ENCODE peak calls at places on chromosomes 3 and 15, in six cellular contexts. Q is GM12878, P is SK-N-SH, K is HCT116, E is K562, H is HepG2. F is an unnamed sample.

GRCh38 chr3:48598323-48599076 is 3.4 kb upstream of the COL7A1 start:
- DNase-seq in Q (no peak), P (no peak), K (no peak), E (no peak), H (no peak), F (no peak)

GRCh38 chr3:82423485-82423884 is 662.0 kb upstream of the GBE1 start:
- DNase-seq in Q (no peak), P (no peak), K (no peak), E (no peak), H (no peak), F (no peak)

GRCh38 chr15:23420806-23421575 is 26.1 kb downstream of the GOLGA6L2 start:
- DNase-seq in Q (no peak), P (no peak), K (no peak), E (no peak), H (no peak), F (no peak)

GRCh38 chr3:13114811-13115615 is 41.8 kb upstream of the IQSEC1 start:
- DNase-seq in Q (no peak), P (no peak), K (no peak), E (no peak), H (no peak), F (no peak)

GRCh38 chr3:48689384-48689783 is 3.7 kb upstream of the NCKIPSD start:
- DNase-seq in Q (no peak), P (no peak), K (no peak), E (no peak), H (no peak), F (no peak)

GRCh38 chr3:164732166-164732565 is 346.1 kb downstream of the SI start:
- DNase-seq in Q (no peak), P (no peak), K (no peak), E (no peak), H (no peak), F (no peak)

GRCh38 chr3:72896996-72897757 is 9.3 kb downstream of the GXYLT2 start:
- DNase-seq in Q (no peak), P (peak), K (no peak), E (no peak), H (no peak), F (no peak)

GRCh38 chr3:114649331-114649730 is 355.5 kb downstream of the TIGIT start:
- DNase-seq in Q (no peak), P (no peak), K (peak), E (no peak), H (peak), F (no peak)

GRCh38 chr3:38582941-38583645 is 66.4 kb downstream of the SCN5A start:
- DNase-seq in Q (no peak), P (peak), K (no peak), E (no peak), H (no peak), F (no peak)

GRCh38 chr3:95926904-95927501 is 887.4 kb upstream of the EPHA6 start:
- DNase-seq in Q (no peak), P (no peak), K (no peak), E (no peak), H (no peak), F (no peak)

GRCh38 chr3:124834723-124835718 is 52.1 kb downstream of the ITGB5 start:
- DNase-seq in Q (peak), P (no peak), K (peak), E (peak), H (peak), F (no peak)

GRCh38 chr3:110526732-110527727 is 544.6 kb upstream of the NECTIN3 start:
- DNase-seq in Q (no peak), P (no peak), K (peak), E (peak), H (no peak), F (no peak)

GRCh38 chr15:100438570-100438969 is 90.2 kb downstream of the CERS3 start:
- DNase-seq in Q (peak), P (peak), K (no peak), E (no peak), H (no peak), F (no peak)

GRCh38 chr3:140233702-140234101 is 298.7 kb downstream of the CLSTN2 start:
- DNase-seq in Q (no peak), P (no peak), K (no peak), E (no peak), H (no peak), F (no peak)

GRCh38 chr15:83015361-83015760 is 3.9 kb upstream of the C15orf40 start:
- DNase-seq in Q (no peak), P (no peak), K (no peak), E (no peak), H (no peak), F (no peak)

GRCh38 chr3:143963946-143964345 is 7.7 kb upstream of the DIPK2A start:
- DNase-seq in Q (no peak), P (no peak), K (no peak), E (no peak), H (no peak), F (no peak)

GRCh38 chr15:65423150-65423976 is 616 bp upstream of the IGDCC4 start:
- DNase-seq in Q (no peak), P (no peak), K (no peak), E (no peak), H (no peak), F (no peak)

GRCh38 chr3:28036599-28037575 is 204.5 kb upstream of the CMC1 start:
- DNase-seq in Q (no peak), P (no peak), K (no peak), E (no peak), H (no peak), F (no peak)

GRCh38 chr15:50463423-50464358 is 39.5 kb downstream of the USP8 start:
- DNase-seq in Q (no peak), P (no peak), K (no peak), E (no peak), H (peak), F (no peak)

GRCh38 chr15:91308209-91308608 is 208.2 kb downstream of the SV2B start:
- DNase-seq in Q (no peak), P (no peak), K (no peak), E (no peak), H (no peak), F (no peak)

GRCh38 chr15:31352911-31353811 is 26.5 kb downstream of the KLF13 start:
- DNase-seq in Q (peak), P (peak), K (no peak), E (peak), H (no peak), F (no peak)

GRCh38 chr15:82647835-82648256 is 683 bp upstream of the CPEB1 start:
- DNase-seq in Q (no peak), P (peak), K (no peak), E (peak), H (no peak), F (no peak)

GRCh38 chr3:107604057-107604802 is 81.5 kb downstream of the BBX start:
- DNase-seq in Q (no peak), P (no peak), K (no peak), E (no peak), H (no peak), F (no peak)

GRCh38 chr15:53072077-53072476 is 281.9 kb upstream of the ONECUT1 start:
- DNase-seq in Q (no peak), P (no peak), K (peak), E (no peak), H (peak), F (peak)

GRCh38 chr15:60601098-60601497 is 122.2 kb upstream of the ICE2 start:
- DNase-seq in Q (no peak), P (no peak), K (no peak), E (no peak), H (no peak), F (no peak)

GRCh38 chr3:150922611-150923010 is 17.4 kb upstream of the MINDY4B start:
- DNase-seq in Q (no peak), P (peak), K (peak), E (peak), H (no peak), F (no peak)

GRCh38 chr3:16890605-16891333 is 6.0 kb downstream of the PLCL2 start:
- DNase-seq in Q (no peak), P (no peak), K (no peak), E (no peak), H (no peak), F (no peak)

GRCh38 chr3:79983063-79983561 is 215.3 kb upstream of the ROBO1 start:
- DNase-seq in Q (no peak), P (no peak), K (no peak), E (no peak), H (no peak), F (no peak)

GRCh38 chr3:47440131-47440530 is 35.6 kb downstream of the SCAP start:
- DNase-seq in Q (no peak), P (no peak), K (no peak), E (peak), H (peak), F (no peak)

GRCh38 chr15:51837784-51838183 is 8.3 kb downstream of the TMOD3 start:
- DNase-seq in Q (peak), P (no peak), K (no peak), E (no peak), H (no peak), F (no peak)
- H3K4me3 ChIP-seq in Q (peak), P (no peak), K (no peak), E (no peak), H (no peak), F (peak)

DNA sequence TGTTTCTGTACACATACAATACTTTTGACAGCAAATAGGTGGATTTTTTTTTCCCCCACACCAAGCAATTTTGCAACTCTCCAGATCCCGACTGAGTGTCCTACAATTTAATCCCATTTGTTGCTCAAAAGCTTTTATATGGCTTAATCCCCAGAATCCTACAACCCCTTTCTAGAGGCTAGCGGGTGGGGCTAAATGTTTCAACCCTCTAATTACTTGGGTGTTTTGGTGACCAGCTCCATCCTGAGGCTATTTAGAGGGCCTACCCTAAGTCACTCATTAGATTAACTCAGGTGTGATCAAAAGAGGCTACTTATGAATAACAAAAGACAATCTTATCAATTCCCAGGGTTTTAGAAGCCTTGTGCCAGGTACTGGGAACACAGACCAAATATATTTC is 21.0 kb upstream of the FBXL2 start:
- DNase-seq in Q (no peak), P (no peak), K (no peak), E (no peak), H (no peak), F (no peak)
- TF ChIP-seq SIN3A in Q (no peak), P (no peak), K (no peak), E (no peak), H (no peak), F (no peak)

DNA sequence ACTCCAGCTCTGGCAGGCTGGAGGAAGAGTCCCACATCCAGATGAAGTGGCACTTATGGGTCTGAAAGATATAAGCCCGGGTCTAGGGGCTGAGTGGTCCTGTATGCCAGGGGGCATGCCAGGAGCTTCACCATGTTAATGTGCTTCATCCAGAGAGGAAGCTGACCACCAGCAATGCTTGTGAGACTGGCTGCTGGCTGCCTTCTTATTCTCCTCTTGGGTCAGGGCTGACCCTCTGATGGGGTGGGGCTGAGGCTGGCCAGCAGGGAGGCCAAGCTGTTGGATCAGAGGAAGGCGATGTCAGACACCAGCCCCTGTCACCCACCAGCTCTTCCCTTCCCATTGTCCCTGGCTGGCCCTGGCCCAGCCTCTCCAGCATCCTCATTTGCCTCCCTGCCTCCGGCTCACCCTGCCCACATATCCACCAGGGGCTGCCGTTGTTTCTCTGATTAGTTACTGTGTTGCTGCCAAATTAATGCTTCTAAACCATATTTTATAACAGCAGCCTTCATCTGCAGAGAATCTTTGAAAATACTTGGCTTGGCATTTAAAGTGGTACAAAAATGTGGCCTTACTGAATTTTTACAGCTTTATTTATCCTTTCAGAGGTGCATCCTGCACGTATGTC is 20.4 kb upstream of the PSTPIP1 start:
- DNase-seq in Q (no peak), P (no peak), K (no peak), E (no peak), H (no peak), F (no peak)
- H3K4me3 ChIP-seq in Q (no peak), P (no peak), K (no peak), E (no peak), H (no peak), F (no peak)

GRCh38 chr3:100975714-100976113 is 17.5 kb downstream of the ABI3BP start:
- DNase-seq in Q (no peak), P (no peak), K (no peak), E (no peak), H (no peak), F (no peak)

GRCh38 chr3:100982710-100983109 is 10.5 kb downstream of the ABI3BP start:
- DNase-seq in Q (no peak), P (no peak), K (no peak), E (no peak), H (no peak), F (no peak)

GRCh38 chr3:100984257-100984772 is 8.9 kb downstream of the ABI3BP start:
- DNase-seq in Q (no peak), P (no peak), K (no peak), E (no peak), H (no peak), F (no peak)

GRCh38 chr3:100978036-100978659 is 15.1 kb downstream of the ABI3BP start:
- DNase-seq in Q (no peak), P (no peak), K (no peak), E (no peak), H (no peak), F (no peak)

GRCh38 chr3:100981546-100981945 is 11.7 kb downstream of the ABI3BP start:
- DNase-seq in Q (no peak), P (no peak), K (no peak), E (no peak), H (no peak), F (no peak)
- TF ChIP-seq SIN3A in Q (no peak), P (no peak), K (no peak), E (no peak), H (no peak), F (no peak)

DNA sequence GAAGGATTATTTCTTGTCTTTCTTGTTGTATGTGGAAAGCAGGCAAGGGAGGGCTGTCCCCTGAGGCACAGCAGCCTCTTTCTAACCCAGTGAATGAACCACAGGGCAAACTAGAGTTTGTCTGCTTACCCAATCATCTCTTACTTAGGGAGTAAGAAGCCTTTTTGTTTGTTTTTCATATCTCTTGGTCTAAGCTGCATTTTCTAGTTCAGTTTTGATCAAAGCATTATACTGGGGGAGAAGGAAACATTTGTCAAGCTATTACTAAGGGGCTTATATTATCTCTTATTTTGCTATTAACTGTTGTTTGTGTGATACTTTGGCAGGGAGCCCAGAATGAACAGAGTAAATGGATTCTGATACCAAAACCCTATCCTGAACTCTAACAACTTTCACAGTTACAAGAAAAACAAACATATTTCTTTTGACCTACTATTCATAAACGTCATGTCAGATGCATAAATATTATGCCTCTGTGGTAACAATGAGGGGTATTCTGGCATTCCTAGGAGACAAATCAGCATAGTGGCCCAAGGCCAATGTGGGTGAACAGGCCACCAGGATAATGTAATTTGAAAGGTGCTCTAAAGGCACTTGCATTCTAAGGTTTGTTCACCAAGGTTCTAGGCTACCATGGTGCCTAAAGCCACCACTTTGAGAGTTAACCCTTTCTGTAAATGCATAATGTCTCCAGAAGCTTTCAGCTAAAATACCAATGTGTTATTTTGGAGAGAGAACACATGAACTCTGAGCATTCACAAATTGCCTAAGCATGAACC is 271.6 kb upstream of the ZPLD1 start:
- DNase-seq in Q (no peak), P (peak), K (no peak), E (no peak), H (no peak), F (no peak)
- H3K4me3 ChIP-seq in Q (no peak), P (no peak), K (no peak), E (no peak), H (no peak), F (no peak)

F was measured in Panc1.